ENCODE peak calls at places on chromosomes 11 and 22, in nine cellular contexts. One of them, this sample, is unnamed.

GRCh38 chr11:33376331-33377099 is 119.3 kb downstream of the HIPK3 start:
- DNase-seq in HTR-8/SVneo: no peak
- DNase-seq in naive thymus-derived CD4-positive, alpha-beta T cell: no peak
- DNase-seq in HT-29: no peak
- DNase-seq in thoracic aorta: no peak
- DNase-seq in stimulated activated CD4-positive, alpha-beta T cell treated with anti-CD3 and anti-CD28 coated beads, Interleukin-2, amount 100 ng/mL, for 48 hours: no peak
- DNase-seq in H54: peak; percentile 28
- DNase-seq in T-helper 9 cell: no peak
- DNase-seq in osteocyte: no peak
- DNase-seq in this sample: no peak

GRCh38 chr11:76897233-76897632 is 36.5 kb downstream of the ACER3 start:
- DNase-seq in HTR-8/SVneo: no peak
- DNase-seq in naive thymus-derived CD4-positive, alpha-beta T cell: no peak
- DNase-seq in HT-29: no peak
- DNase-seq in thoracic aorta: no peak
- DNase-seq in stimulated activated CD4-positive, alpha-beta T cell treated with anti-CD3 and anti-CD28 coated beads, Interleukin-2, amount 100 ng/mL, for 48 hours: no peak
- DNase-seq in H54: no peak
- DNase-seq in T-helper 9 cell: no peak
- DNase-seq in osteocyte: no peak
- DNase-seq in this sample: no peak

GRCh38 chr22:49824936-49825335 is 2.7 kb downstream of the BRD1 start:
- DNase-seq in HTR-8/SVneo: no peak
- DNase-seq in naive thymus-derived CD4-positive, alpha-beta T cell: no peak
- DNase-seq in HT-29: no peak
- DNase-seq in thoracic aorta: no peak
- DNase-seq in stimulated activated CD4-positive, alpha-beta T cell treated with anti-CD3 and anti-CD28 coated beads, Interleukin-2, amount 100 ng/mL, for 48 hours: no peak
- DNase-seq in H54: no peak
- DNase-seq in T-helper 9 cell: no peak
- DNase-seq in osteocyte: no peak
- DNase-seq in this sample: no peak

GRCh38 chr11:22130462-22131053 is 62.3 kb upstream of the ANO5 start:
- DNase-seq in HTR-8/SVneo: no peak
- DNase-seq in naive thymus-derived CD4-positive, alpha-beta T cell: no peak
- DNase-seq in HT-29: peak; percentile 35
- DNase-seq in thoracic aorta: no peak
- DNase-seq in stimulated activated CD4-positive, alpha-beta T cell treated with anti-CD3 and anti-CD28 coated beads, Interleukin-2, amount 100 ng/mL, for 48 hours: no peak
- DNase-seq in H54: no peak
- DNase-seq in T-helper 9 cell: no peak
- DNase-seq in osteocyte: no peak
- DNase-seq in this sample: no peak

GRCh38 chr11:107898270-107898669 is 30.0 kb upstream of the RAB39A start:
- DNase-seq in HTR-8/SVneo: peak; percentile 67
- DNase-seq in naive thymus-derived CD4-positive, alpha-beta T cell: no peak
- DNase-seq in HT-29: peak; percentile 62
- DNase-seq in thoracic aorta: no peak
- DNase-seq in stimulated activated CD4-positive, alpha-beta T cell treated with anti-CD3 and anti-CD28 coated beads, Interleukin-2, amount 100 ng/mL, for 48 hours: no peak
- DNase-seq in H54: peak; percentile 11
- DNase-seq in T-helper 9 cell: no peak
- DNase-seq in osteocyte: no peak
- DNase-seq in this sample: peak; percentile 47

GRCh38 chr11:93741882-93742226 is 382 bp downstream of the C11orf54 start:
- DNase-seq in HTR-8/SVneo: peak; percentile 54
- DNase-seq in naive thymus-derived CD4-positive, alpha-beta T cell: no peak
- DNase-seq in HT-29: peak; percentile 89
- DNase-seq in thoracic aorta: no peak
- DNase-seq in stimulated activated CD4-positive, alpha-beta T cell treated with anti-CD3 and anti-CD28 coated beads, Interleukin-2, amount 100 ng/mL, for 48 hours: no peak
- DNase-seq in H54: peak; percentile 19
- DNase-seq in T-helper 9 cell: no peak
- DNase-seq in osteocyte: no peak
- DNase-seq in this sample: peak; percentile 87

GRCh38 chr11:1233351-1234053 is 10.6 kb downstream of the MUC5B start:
- DNase-seq in HTR-8/SVneo: no peak
- DNase-seq in naive thymus-derived CD4-positive, alpha-beta T cell: no peak
- DNase-seq in HT-29: peak; percentile 42
- DNase-seq in thoracic aorta: no peak
- DNase-seq in stimulated activated CD4-positive, alpha-beta T cell treated with anti-CD3 and anti-CD28 coated beads, Interleukin-2, amount 100 ng/mL, for 48 hours: no peak
- DNase-seq in H54: no peak
- DNase-seq in T-helper 9 cell: no peak
- DNase-seq in osteocyte: no peak
- DNase-seq in this sample: no peak

GRCh38 chr22:45001653-45002052 is 8.2 kb downstream of the PHF21B start:
- DNase-seq in HTR-8/SVneo: no peak
- DNase-seq in naive thymus-derived CD4-positive, alpha-beta T cell: no peak
- DNase-seq in HT-29: no peak
- DNase-seq in thoracic aorta: no peak
- DNase-seq in stimulated activated CD4-positive, alpha-beta T cell treated with anti-CD3 and anti-CD28 coated beads, Interleukin-2, amount 100 ng/mL, for 48 hours: no peak
- DNase-seq in H54: no peak
- DNase-seq in T-helper 9 cell: no peak
- DNase-seq in osteocyte: no peak
- DNase-seq in this sample: no peak

GRCh38 chr11:31050061-31050790 is 319.3 kb downstream of the DCDC1 start:
- DNase-seq in HTR-8/SVneo: no peak
- DNase-seq in naive thymus-derived CD4-positive, alpha-beta T cell: no peak
- DNase-seq in HT-29: peak; percentile 19
- DNase-seq in thoracic aorta: no peak
- DNase-seq in stimulated activated CD4-positive, alpha-beta T cell treated with anti-CD3 and anti-CD28 coated beads, Interleukin-2, amount 100 ng/mL, for 48 hours: no peak
- DNase-seq in H54: no peak
- DNase-seq in T-helper 9 cell: no peak
- DNase-seq in osteocyte: no peak
- DNase-seq in this sample: no peak

GRCh38 chr11:17250561-17251350 is 25.8 kb upstream of the NUCB2 start:
- DNase-seq in HTR-8/SVneo: no peak
- DNase-seq in naive thymus-derived CD4-positive, alpha-beta T cell: no peak
- DNase-seq in HT-29: no peak
- DNase-seq in thoracic aorta: no peak
- DNase-seq in stimulated activated CD4-positive, alpha-beta T cell treated with anti-CD3 and anti-CD28 coated beads, Interleukin-2, amount 100 ng/mL, for 48 hours: no peak
- DNase-seq in H54: no peak
- DNase-seq in T-helper 9 cell: no peak
- DNase-seq in osteocyte: no peak
- DNase-seq in this sample: no peak

GRCh38 chr11:12674571-12674935 is 332 bp downstream of the TEAD1 start:
- DNase-seq in HTR-8/SVneo: no peak
- DNase-seq in naive thymus-derived CD4-positive, alpha-beta T cell: no peak
- DNase-seq in HT-29: no peak
- DNase-seq in thoracic aorta: no peak
- DNase-seq in stimulated activated CD4-positive, alpha-beta T cell treated with anti-CD3 and anti-CD28 coated beads, Interleukin-2, amount 100 ng/mL, for 48 hours: no peak
- DNase-seq in H54: no peak
- DNase-seq in T-helper 9 cell: peak; percentile 4
- DNase-seq in osteocyte: no peak
- DNase-seq in this sample: no peak

GRCh38 chr11:3929232-3929631 is 73.8 kb downstream of the STIM1 start:
- DNase-seq in HTR-8/SVneo: no peak
- DNase-seq in naive thymus-derived CD4-positive, alpha-beta T cell: no peak
- DNase-seq in HT-29: no peak
- DNase-seq in thoracic aorta: no peak
- DNase-seq in stimulated activated CD4-positive, alpha-beta T cell treated with anti-CD3 and anti-CD28 coated beads, Interleukin-2, amount 100 ng/mL, for 48 hours: no peak
- DNase-seq in H54: no peak
- DNase-seq in T-helper 9 cell: no peak
- DNase-seq in osteocyte: no peak
- DNase-seq in this sample: no peak

GRCh38 chr22:36360011-36360410 is 27.8 kb downstream of the MYH9 start:
- DNase-seq in HTR-8/SVneo: no peak
- DNase-seq in naive thymus-derived CD4-positive, alpha-beta T cell: no peak
- DNase-seq in HT-29: no peak
- DNase-seq in thoracic aorta: no peak
- DNase-seq in stimulated activated CD4-positive, alpha-beta T cell treated with anti-CD3 and anti-CD28 coated beads, Interleukin-2, amount 100 ng/mL, for 48 hours: no peak
- DNase-seq in H54: no peak
- DNase-seq in T-helper 9 cell: no peak
- DNase-seq in osteocyte: no peak
- DNase-seq in this sample: no peak

GRCh38 chr22:48635825-48636224 is 1191.8 kb downstream of the BRD1 start:
- DNase-seq in HTR-8/SVneo: no peak
- DNase-seq in naive thymus-derived CD4-positive, alpha-beta T cell: no peak
- DNase-seq in HT-29: peak; percentile 71
- DNase-seq in thoracic aorta: no peak
- DNase-seq in stimulated activated CD4-positive, alpha-beta T cell treated with anti-CD3 and anti-CD28 coated beads, Interleukin-2, amount 100 ng/mL, for 48 hours: no peak
- DNase-seq in H54: no peak
- DNase-seq in T-helper 9 cell: no peak
- DNase-seq in osteocyte: no peak
- DNase-seq in this sample: no peak

GRCh38 chr11:77379253-77379652 is 77.8 kb upstream of the GDPD4 start:
- DNase-seq in HTR-8/SVneo: no peak
- DNase-seq in naive thymus-derived CD4-positive, alpha-beta T cell: no peak
- DNase-seq in HT-29: no peak
- DNase-seq in thoracic aorta: no peak
- DNase-seq in stimulated activated CD4-positive, alpha-beta T cell treated with anti-CD3 and anti-CD28 coated beads, Interleukin-2, amount 100 ng/mL, for 48 hours: no peak
- DNase-seq in H54: peak; percentile 5
- DNase-seq in T-helper 9 cell: no peak
- DNase-seq in osteocyte: no peak
- DNase-seq in this sample: no peak

GRCh38 chr22:25066861-25067435 is 114.4 kb downstream of the KIAA1671 start:
- DNase-seq in HTR-8/SVneo: no peak
- DNase-seq in naive thymus-derived CD4-positive, alpha-beta T cell: no peak
- DNase-seq in HT-29: no peak
- DNase-seq in thoracic aorta: no peak
- DNase-seq in stimulated activated CD4-positive, alpha-beta T cell treated with anti-CD3 and anti-CD28 coated beads, Interleukin-2, amount 100 ng/mL, for 48 hours: no peak
- DNase-seq in H54: no peak
- DNase-seq in T-helper 9 cell: no peak
- DNase-seq in osteocyte: no peak
- DNase-seq in this sample: no peak

GRCh38 chr11:71086687-71087258 is 165.6 kb downstream of the SHANK2 start:
- DNase-seq in HTR-8/SVneo: peak; percentile 60
- DNase-seq in naive thymus-derived CD4-positive, alpha-beta T cell: no peak
- DNase-seq in HT-29: peak; percentile 72
- DNase-seq in thoracic aorta: no peak
- DNase-seq in stimulated activated CD4-positive, alpha-beta T cell treated with anti-CD3 and anti-CD28 coated beads, Interleukin-2, amount 100 ng/mL, for 48 hours: no peak
- DNase-seq in H54: peak; percentile 17
- DNase-seq in T-helper 9 cell: no peak
- DNase-seq in osteocyte: no peak
- DNase-seq in this sample: peak; percentile 20

GRCh38 chr22:45680932-45681700 is 9.5 kb downstream of the ATXN10 start:
- DNase-seq in HTR-8/SVneo: no peak
- DNase-seq in naive thymus-derived CD4-positive, alpha-beta T cell: no peak
- DNase-seq in HT-29: no peak
- DNase-seq in thoracic aorta: no peak
- DNase-seq in stimulated activated CD4-positive, alpha-beta T cell treated with anti-CD3 and anti-CD28 coated beads, Interleukin-2, amount 100 ng/mL, for 48 hours: no peak
- DNase-seq in H54: no peak
- DNase-seq in T-helper 9 cell: no peak
- DNase-seq in osteocyte: no peak
- DNase-seq in this sample: peak; percentile 90

GRCh38 chr11:16758382-16759024 is 20.1 kb downstream of the C11orf58 start:
- DNase-seq in HTR-8/SVneo: no peak
- DNase-seq in naive thymus-derived CD4-positive, alpha-beta T cell: no peak
- DNase-seq in HT-29: no peak
- DNase-seq in thoracic aorta: no peak
- DNase-seq in stimulated activated CD4-positive, alpha-beta T cell treated with anti-CD3 and anti-CD28 coated beads, Interleukin-2, amount 100 ng/mL, for 48 hours: no peak
- DNase-seq in H54: no peak
- DNase-seq in T-helper 9 cell: no peak
- DNase-seq in osteocyte: no peak
- DNase-seq in this sample: no peak

GRCh38 chr22:26658671-26659478 is 1.5 kb downstream of the MIAT start:
- DNase-seq in HTR-8/SVneo: peak; percentile 84
- DNase-seq in naive thymus-derived CD4-positive, alpha-beta T cell: no peak
- DNase-seq in HT-29: peak; percentile 22
- DNase-seq in thoracic aorta: peak; percentile 57
- DNase-seq in stimulated activated CD4-positive, alpha-beta T cell treated with anti-CD3 and anti-CD28 coated beads, Interleukin-2, amount 100 ng/mL, for 48 hours: peak; percentile 78
- DNase-seq in H54: peak; percentile 75
- DNase-seq in T-helper 9 cell: peak; percentile 54
- DNase-seq in osteocyte: peak; percentile 90
- DNase-seq in this sample: peak; percentile 92

GRCh38 chr22:22060200-22061084 is 77.9 kb upstream of the TOP3B start:
- DNase-seq in HTR-8/SVneo: peak; percentile 46
- DNase-seq in naive thymus-derived CD4-positive, alpha-beta T cell: peak; percentile 10
- DNase-seq in HT-29: peak; percentile 16
- DNase-seq in thoracic aorta: no peak
- DNase-seq in stimulated activated CD4-positive, alpha-beta T cell treated with anti-CD3 and anti-CD28 coated beads, Interleukin-2, amount 100 ng/mL, for 48 hours: peak; percentile 68
- DNase-seq in H54: peak; percentile 44
- DNase-seq in T-helper 9 cell: peak; percentile 25
- DNase-seq in osteocyte: no peak
- DNase-seq in this sample: peak; percentile 24

GRCh38 chr11:103863497-103863896 is 172.9 kb upstream of the DDI1 start:
- DNase-seq in HTR-8/SVneo: no peak
- DNase-seq in naive thymus-derived CD4-positive, alpha-beta T cell: no peak
- DNase-seq in HT-29: no peak
- DNase-seq in thoracic aorta: no peak
- DNase-seq in stimulated activated CD4-positive, alpha-beta T cell treated with anti-CD3 and anti-CD28 coated beads, Interleukin-2, amount 100 ng/mL, for 48 hours: no peak
- DNase-seq in H54: no peak
- DNase-seq in T-helper 9 cell: no peak
- DNase-seq in osteocyte: no peak
- DNase-seq in this sample: peak; percentile 47

GRCh38 chr11:113375402-113375801 is 12.2 kb upstream of the ANKK1 start:
- DNase-seq in HTR-8/SVneo: no peak
- DNase-seq in naive thymus-derived CD4-positive, alpha-beta T cell: no peak
- DNase-seq in HT-29: no peak
- DNase-seq in thoracic aorta: no peak
- DNase-seq in stimulated activated CD4-positive, alpha-beta T cell treated with anti-CD3 and anti-CD28 coated beads, Interleukin-2, amount 100 ng/mL, for 48 hours: no peak
- DNase-seq in H54: no peak
- DNase-seq in T-helper 9 cell: no peak
- DNase-seq in osteocyte: no peak
- DNase-seq in this sample: no peak

GRCh38 chr11:110478410-110478809 is 48.7 kb downstream of the FDX1 start:
- DNase-seq in HTR-8/SVneo: no peak
- DNase-seq in naive thymus-derived CD4-positive, alpha-beta T cell: no peak
- DNase-seq in HT-29: no peak
- DNase-seq in thoracic aorta: no peak
- DNase-seq in stimulated activated CD4-positive, alpha-beta T cell treated with anti-CD3 and anti-CD28 coated beads, Interleukin-2, amount 100 ng/mL, for 48 hours: no peak
- DNase-seq in H54: no peak
- DNase-seq in T-helper 9 cell: no peak
- DNase-seq in osteocyte: no peak
- DNase-seq in this sample: no peak

GRCh38 chr11:11318961-11319360 is 34.1 kb downstream of the CSNK2A3 start:
- DNase-seq in HTR-8/SVneo: no peak
- DNase-seq in naive thymus-derived CD4-positive, alpha-beta T cell: no peak
- DNase-seq in HT-29: no peak
- DNase-seq in thoracic aorta: no peak
- DNase-seq in stimulated activated CD4-positive, alpha-beta T cell treated with anti-CD3 and anti-CD28 coated beads, Interleukin-2, amount 100 ng/mL, for 48 hours: no peak
- DNase-seq in H54: no peak
- DNase-seq in T-helper 9 cell: no peak
- DNase-seq in osteocyte: no peak
- DNase-seq in this sample: no peak

GRCh38 chr11:129865701-129866100 is 29.7 kb downstream of the NFRKB start:
- DNase-seq in HTR-8/SVneo: no peak
- DNase-seq in naive thymus-derived CD4-positive, alpha-beta T cell: no peak
- DNase-seq in HT-29: no peak
- DNase-seq in thoracic aorta: no peak
- DNase-seq in stimulated activated CD4-positive, alpha-beta T cell treated with anti-CD3 and anti-CD28 coated beads, Interleukin-2, amount 100 ng/mL, for 48 hours: no peak
- DNase-seq in H54: no peak
- DNase-seq in T-helper 9 cell: no peak
- DNase-seq in osteocyte: no peak
- DNase-seq in this sample: no peak

GRCh38 chr11:118924591-118925585 is 838 bp downstream of the BCL9L start:
- DNase-seq in HTR-8/SVneo: no peak
- DNase-seq in naive thymus-derived CD4-positive, alpha-beta T cell: peak; percentile 62
- DNase-seq in HT-29: peak; percentile 71
- DNase-seq in thoracic aorta: no peak
- DNase-seq in stimulated activated CD4-positive, alpha-beta T cell treated with anti-CD3 and anti-CD28 coated beads, Interleukin-2, amount 100 ng/mL, for 48 hours: no peak
- DNase-seq in H54: no peak
- DNase-seq in T-helper 9 cell: peak; percentile 36
- DNase-seq in osteocyte: peak; percentile 86
- DNase-seq in this sample: no peak

GRCh38 chr11:42967653-42968052 is 344.1 kb upstream of the API5 start:
- DNase-seq in HTR-8/SVneo: no peak
- DNase-seq in naive thymus-derived CD4-positive, alpha-beta T cell: no peak
- DNase-seq in HT-29: no peak
- DNase-seq in thoracic aorta: no peak
- DNase-seq in stimulated activated CD4-positive, alpha-beta T cell treated with anti-CD3 and anti-CD28 coated beads, Interleukin-2, amount 100 ng/mL, for 48 hours: no peak
- DNase-seq in H54: no peak
- DNase-seq in T-helper 9 cell: no peak
- DNase-seq in osteocyte: no peak
- DNase-seq in this sample: no peak

GRCh38 chr11:115737875-115738274 is 233.7 kb upstream of the CADM1 start:
- DNase-seq in HTR-8/SVneo: no peak
- DNase-seq in naive thymus-derived CD4-positive, alpha-beta T cell: no peak
- DNase-seq in HT-29: no peak
- DNase-seq in thoracic aorta: no peak
- DNase-seq in stimulated activated CD4-positive, alpha-beta T cell treated with anti-CD3 and anti-CD28 coated beads, Interleukin-2, amount 100 ng/mL, for 48 hours: no peak
- DNase-seq in H54: no peak
- DNase-seq in T-helper 9 cell: no peak
- DNase-seq in osteocyte: no peak
- DNase-seq in this sample: no peak

GRCh38 chr11:119727523-119728081 is 1.4 kb downstream of the NECTIN1 start:
- DNase-seq in HTR-8/SVneo: no peak
- DNase-seq in naive thymus-derived CD4-positive, alpha-beta T cell: peak; percentile 23
- DNase-seq in HT-29: peak; percentile 63
- DNase-seq in thoracic aorta: no peak
- DNase-seq in stimulated activated CD4-positive, alpha-beta T cell treated with anti-CD3 and anti-CD28 coated beads, Interleukin-2, amount 100 ng/mL, for 48 hours: no peak
- DNase-seq in H54: peak; percentile 15
- DNase-seq in T-helper 9 cell: no peak
- DNase-seq in osteocyte: no peak
- DNase-seq in this sample: no peak

GRCh38 chr11:6568191-6568918 is 35.1 kb downstream of the RRP8 start:
- DNase-seq in HTR-8/SVneo: no peak
- DNase-seq in naive thymus-derived CD4-positive, alpha-beta T cell: no peak
- DNase-seq in HT-29: no peak
- DNase-seq in thoracic aorta: no peak
- DNase-seq in stimulated activated CD4-positive, alpha-beta T cell treated with anti-CD3 and anti-CD28 coated beads, Interleukin-2, amount 100 ng/mL, for 48 hours: no peak
- DNase-seq in H54: peak; percentile 62
- DNase-seq in T-helper 9 cell: no peak
- DNase-seq in osteocyte: no peak
- DNase-seq in this sample: peak; percentile 57

This sample was measured in fibroblast of villous mesenchyme.